ENCODE peak calls at places on chromosome 14, in seven cellular contexts. A is NCI-H510A; N is CD8-positive, alpha-beta T cell; P is OCI-M1; C is naive thymus-derived CD8-positive, alpha-beta T cell; I is nucleus accumbens; D is HTR-8/SVneo. B is an unnamed sample.

GRCh38 chr14:89748004-89748403 is 206.5 kb downstream of the EFCAB11 start:
- DNase-seq in A (no peak), N (no peak), P (no peak), C (no peak), I (no peak), D (no peak), B (no peak)

GRCh38 chr14:50038398-50039119 is 77.8 kb downstream of the VCPKMT start:
- DNase-seq in A (no peak), N (peak), P (peak), C (no peak), I (no peak), D (peak), B (no peak)

GRCh38 chr14:105123981-105124836 is 44.4 kb downstream of the JAG2 start:
- DNase-seq in A (no peak), N (no peak), P (no peak), C (no peak), I (no peak), D (no peak), B (no peak)

GRCh38 chr14:31096255-31096654 is 70.1 kb upstream of the STRN3 start:
- DNase-seq in A (no peak), N (no peak), P (no peak), C (no peak), I (no peak), D (no peak), B (no peak)

GRCh38 chr14:95903616-95904107 is 27.0 kb downstream of the TUNAR start:
- DNase-seq in A (peak), N (no peak), P (no peak), C (no peak), I (no peak), D (no peak), B (no peak)

GRCh38 chr14:90857866-90858265 is 41.6 kb upstream of the TTC7B start:
- DNase-seq in A (no peak), N (no peak), P (no peak), C (no peak), I (no peak), D (no peak), B (no peak)

GRCh38 chr14:64801800-64802199 is 77.9 kb downstream of the SPTB start:
- DNase-seq in A (no peak), N (no peak), P (peak), C (no peak), I (no peak), D (peak), B (no peak)

GRCh38 chr14:65639216-65639615 is 226.7 kb downstream of the FUT8 start:
- DNase-seq in A (no peak), N (no peak), P (no peak), C (no peak), I (no peak), D (peak), B (no peak)

GRCh38 chr14:100669468-100669867 is 57.2 kb upstream of the DLK1 start:
- DNase-seq in A (no peak), N (no peak), P (no peak), C (no peak), I (no peak), D (no peak), B (no peak)

GRCh38 chr14:67806228-67806627 is 10.2 kb downstream of the ZFYVE26 start:
- DNase-seq in A (no peak), N (no peak), P (no peak), C (no peak), I (no peak), D (no peak), B (no peak)

GRCh38 chr14:61671086-61671485 is 24.2 kb upstream of the HIF1A start:
- DNase-seq in A (no peak), N (peak), P (no peak), C (peak), I (no peak), D (no peak), B (peak)

GRCh38 chr14:89292579-89293348 is 124.3 kb downstream of the FOXN3 start:
- DNase-seq in A (no peak), N (no peak), P (no peak), C (no peak), I (no peak), D (no peak), B (no peak)

GRCh38 chr14:74573421-74574091 is 38.5 kb downstream of the LTBP2 start:
- DNase-seq in A (no peak), N (no peak), P (no peak), C (no peak), I (no peak), D (no peak), B (no peak)

GRCh38 chr14:82779301-82779700 is 1245.6 kb upstream of the SEL1L start:
- DNase-seq in A (no peak), N (no peak), P (no peak), C (no peak), I (no peak), D (no peak), B (no peak)

GRCh38 chr14:74401504-74402241 is 24.3 kb downstream of the SYNDIG1L start:
- DNase-seq in A (peak), N (peak), P (no peak), C (peak), I (no peak), D (no peak), B (peak)

GRCh38 chr14:31435276-31435675 is 14.9 kb upstream of the HEATR5A start:
- DNase-seq in A (no peak), N (no peak), P (no peak), C (no peak), I (no peak), D (no peak), B (no peak)

GRCh38 chr14:104865631-104866441 is 768 bp downstream of the CEP170B start:
- DNase-seq in A (peak), N (no peak), P (no peak), C (no peak), I (no peak), D (peak), B (no peak)

GRCh38 chr14:66485910-66486421 is at the start of gene CCDC196:
- DNase-seq in A (no peak), N (no peak), P (no peak), C (no peak), I (no peak), D (no peak), B (no peak)

GRCh38 chr14:35337557-35338255 is 45.5 kb downstream of the PSMA6 start:
- DNase-seq in A (no peak), N (no peak), P (no peak), C (no peak), I (no peak), D (no peak), B (no peak)

GRCh38 chr14:103372552-103373304 is 12.5 kb upstream of the MARK3 start:
- DNase-seq in A (no peak), N (no peak), P (peak), C (no peak), I (no peak), D (peak), B (no peak)

GRCh38 chr14:33894339-33894738 is 56.5 kb downstream of the EGLN3 start:
- DNase-seq in A (no peak), N (no peak), P (no peak), C (no peak), I (no peak), D (no peak), B (no peak)

GRCh38 chr14:64201296-64201695 is 92.9 kb downstream of the ESR2 start:
- DNase-seq in A (peak), N (no peak), P (no peak), C (no peak), I (no peak), D (no peak), B (no peak)

GRCh38 chr14:91482278-91483023 is 27.7 kb downstream of the PPP4R3A start:
- DNase-seq in A (no peak), N (no peak), P (peak), C (no peak), I (no peak), D (no peak), B (no peak)

GRCh38 chr14:103273145-103273846 is 60.7 kb upstream of the EIF5 start:
- DNase-seq in A (no peak), N (no peak), P (no peak), C (no peak), I (no peak), D (no peak), B (no peak)

GRCh38 chr14:47715330-47715729 is 39.9 kb upstream of the MDGA2 start:
- DNase-seq in A (no peak), N (no peak), P (peak), C (no peak), I (no peak), D (no peak), B (no peak)

GRCh38 chr14:55277972-55278740 is 6.9 kb downstream of the FBXO34 start:
- DNase-seq in A (no peak), N (no peak), P (peak), C (no peak), I (no peak), D (no peak), B (peak)

GRCh38 chr14:76768201-76768656 is 7.0 kb downstream of the VASH1 start:
- DNase-seq in A (peak), N (peak), P (peak), C (peak), I (no peak), D (no peak), B (peak)